ENCODE peak calls at places on chromosomes 3 and 15, in nine cellular contexts. M is WTC11, V is AG04450, T is dorsolateral prefrontal cortex, E is foreskin fibroblast, K is astrocyte of the cerebellum, S is progenitor cell of endocrine pancreas, P is retinal pigment epithelial cell, D is neural progenitor cell. U is an unnamed sample.

GRCh38 chr3:195356151-195357086 is 85.5 kb upstream of the XXYLT1 start:
- DNase-seq in K (no peak), P (no peak), T (peak; percentile 67), S (no peak), D (peak; percentile 18), V (no peak), M (no peak), E (no peak), U (no peak)

GRCh38 chr3:79018671-79019136 is 749.1 kb downstream of the ROBO1 start:
- DNase-seq in P (no peak), T (peak; percentile 47), K (no peak), S (peak; percentile 39), V (no peak), M (peak; percentile 65), D (peak; percentile 77), E (peak; percentile 89), U (peak; percentile 49)

GRCh38 chr15:97959738-97960363 is 652 bp upstream of the ARRDC4 start:
- DNase-seq in K (no peak), M (no peak), T (no peak), E (no peak), D (no peak), P (no peak), S (no peak), V (no peak), U (no peak)

GRCh38 chr3:42518800-42519567 is 16.5 kb downstream of the VIPR1 start:
- DNase-seq in T (no peak), P (no peak), K (no peak), V (no peak), S (no peak), D (peak; percentile 58), E (no peak), M (peak; percentile 80), U (no peak)

GRCh38 chr3:156024904-156025303 is 95.5 kb upstream of the KCNAB1 start:
- DNase-seq in M (no peak), D (peak; percentile 76), T (no peak), P (no peak), K (no peak), E (peak; percentile 58), V (no peak), S (no peak), U (no peak)

GRCh38 chr3:72347819-72348319 is 500.4 kb downstream of the SHQ1 start:
- DNase-seq in E (peak; percentile 36), T (no peak), P (peak; percentile 78), D (peak; percentile 62), S (peak; percentile 25), K (peak; percentile 94), M (peak; percentile 66), V (peak; percentile 44), U (peak; percentile 87)

GRCh38 chr3:186108106-186108940 is 566 bp downstream of the ETV5 start:
- DNase-seq in P (no peak), E (peak; percentile 81), D (peak; percentile 88), K (peak; percentile 39), T (no peak), S (peak; percentile 45), M (peak; percentile 77), V (no peak), U (no peak)

GRCh38 chr3:117003501-117003900 is 293.9 kb downstream of the TUSC7 start:
- DNase-seq in K (no peak), V (no peak), E (no peak), M (no peak), P (no peak), T (no peak), S (no peak), D (no peak), U (no peak)

GRCh38 chr15:101804375-101804774 is 1.1 kb downstream of the OR4F6 start:
- DNase-seq in K (no peak), V (no peak), S (no peak), T (no peak), D (no peak), P (no peak), M (no peak), E (no peak), U (no peak)

GRCh38 chr15:69980311-69981059 is 117.2 kb downstream of the TLE3 start:
- DNase-seq in D (no peak), V (no peak), T (no peak), K (no peak), M (no peak), S (no peak), E (no peak), P (no peak), U (no peak)

GRCh38 chr3:169764164-169764452 is 752 bp downstream of the TERC start:
- DNase-seq in M (no peak), S (no peak), D (no peak), K (no peak), E (peak; percentile 64), P (no peak), T (no peak), V (no peak), U (peak; percentile 73)

GRCh38 chr3:150639262-150639661 is 36.1 kb downstream of the SELENOT start:
- DNase-seq in S (no peak), T (no peak), M (no peak), K (no peak), E (peak; percentile 36), P (no peak), D (no peak), V (no peak), U (no peak)

GRCh38 chr15:71780349-71780976 is 29.9 kb upstream of the NR2E3 start:
- DNase-seq in S (no peak), P (no peak), M (peak; percentile 81), V (no peak), T (no peak), E (peak; percentile 79), D (peak; percentile 80), K (no peak), U (no peak)

GRCh38 chr3:10344147-10344943 is 23.4 kb upstream of the SEC13 start:
- DNase-seq in V (no peak), T (peak; percentile 61), P (no peak), K (no peak), M (peak; percentile 79), E (peak; percentile 72), D (peak; percentile 74), S (peak; percentile 37), U (no peak)

GRCh38 chr3:29694783-29695182 is 413.9 kb downstream of the RBMS3 start:
- DNase-seq in P (peak; percentile 94), E (peak; percentile 88), K (peak; percentile 91), T (no peak), V (peak; percentile 80), D (no peak), S (no peak), M (no peak), U (peak; percentile 46)

GRCh38 chr3:105014631-105015030 is 352.1 kb upstream of the ALCAM start:
- DNase-seq in E (peak; percentile 13), T (no peak), D (no peak), S (no peak), K (no peak), M (no peak), V (no peak), P (no peak), U (no peak)
- TF ChIP-seq CTCF in E (no peak), T (no peak), D (no peak), S (no peak), K (no peak), M (no peak), V (no peak), P (no peak), U (no peak)

DNA sequence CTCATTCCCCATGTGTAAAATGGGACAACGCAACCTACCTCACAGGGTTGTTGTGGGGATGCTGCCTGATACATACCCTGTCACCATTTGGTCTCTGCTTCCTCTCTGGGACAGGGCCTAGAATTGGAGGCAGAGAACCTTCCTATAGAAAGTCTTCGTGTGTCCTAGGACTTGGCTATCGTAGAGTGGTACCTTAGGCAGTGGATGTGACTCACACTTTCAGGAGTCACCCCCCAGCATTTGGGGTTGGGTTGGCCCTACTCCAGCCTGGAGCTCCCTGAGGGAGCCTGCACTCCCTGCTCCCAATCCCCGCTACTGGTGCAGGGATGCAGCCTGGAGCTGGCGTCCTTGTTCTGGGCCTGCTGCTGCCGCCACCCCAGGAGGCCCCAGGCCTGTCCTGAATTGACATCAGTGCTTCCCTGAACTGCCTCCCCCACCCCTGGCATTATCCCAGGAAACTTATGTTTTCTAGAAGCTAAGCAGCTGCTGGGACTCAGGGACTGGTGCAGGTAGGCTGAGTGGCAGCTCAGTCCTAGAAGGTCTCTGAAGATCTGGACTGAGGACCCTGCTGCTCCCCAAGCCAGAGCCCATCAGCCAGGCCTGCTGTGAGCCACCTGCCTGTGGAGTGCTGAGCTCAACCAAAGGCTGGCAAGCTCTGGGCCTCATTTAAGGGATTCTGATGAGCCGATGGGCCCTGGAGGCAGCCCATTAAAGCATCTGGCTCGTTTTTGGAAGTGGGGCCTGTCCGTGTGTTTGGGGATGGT is 9.9 kb downstream of the C15orf39 start:
- DNase-seq in E (peak; percentile 58), T (no peak), K (no peak), D (no peak), M (no peak), V (no peak), P (no peak), S (no peak), U (no peak)
- TF ChIP-seq CTCF in E (no peak), T (no peak), K (no peak), D (no peak), M (no peak), V (no peak), P (no peak), S (no peak), U (no peak)

GRCh38 chr3:11643212-11644087 is at the start of gene VGLL4:
- DNase-seq in P (peak; percentile 88), K (peak; percentile 90), E (peak; percentile 94), T (peak; percentile 89), V (peak; percentile 84), M (peak; percentile 87), D (peak; percentile 96), S (peak; percentile 66), U (peak; percentile 84)
- TF ChIP-seq CTCF in P (peak; percentile 24), K (peak; percentile 10), E (no peak), T (peak; percentile 26), V (peak; percentile 20), M (no peak), D (no peak), S (no peak), U (no peak)

GRCh38 chr3:125916376-125916978 is 52.5 kb upstream of the ROPN1B start:
- DNase-seq in S (peak; percentile 91), D (peak; percentile 97), P (peak; percentile 77), M (peak; percentile 98), K (peak; percentile 85), E (peak; percentile 97), V (peak; percentile 86), T (peak; percentile 96), U (no peak)
- TF ChIP-seq CTCF in S (peak; percentile 20), D (peak; percentile 37), P (peak; percentile 28), M (no peak), K (peak; percentile 34), E (peak; percentile 17), V (peak; percentile 22), T (peak; percentile 66), U (no peak)

GRCh38 chr3:57112206-57112605 is 51.7 kb downstream of the SPATA12 start:
- DNase-seq in S (no peak), T (no peak), V (no peak), P (no peak), D (peak; percentile 26), E (no peak), K (no peak), M (peak; percentile 34), U (no peak)
- TF ChIP-seq CTCF in S (peak; percentile 30), T (no peak), V (peak; percentile 15), P (peak; percentile 57), D (peak; percentile 45), E (peak; percentile 12), K (peak; percentile 36), M (no peak), U (no peak)

GRCh38 chr15:92375057-92375456 is 18.6 kb upstream of the ST8SIA2 start:
- DNase-seq in P (no peak), D (no peak), V (no peak), K (no peak), S (no peak), E (no peak), T (no peak), M (no peak), U (no peak)

GRCh38 chr15:92376109-92376508 is 17.6 kb upstream of the ST8SIA2 start:
- DNase-seq in E (no peak), P (no peak), K (no peak), V (no peak), M (no peak), S (no peak), T (no peak), D (no peak), U (no peak)

GRCh38 chr15:92377083-92377789 is 16.4 kb upstream of the ST8SIA2 start:
- DNase-seq in P (no peak), T (no peak), K (no peak), M (no peak), E (no peak), V (no peak), S (no peak), D (no peak), U (no peak)
- TF ChIP-seq CTCF in P (no peak), T (no peak), K (no peak), M (no peak), E (no peak), V (no peak), S (no peak), D (no peak), U (no peak)